ENCODE peak calls at places on chromosomes 7 and 10, in ten cellular contexts. One of them, this sample, is unnamed.

GRCh38 chr10:36671607-36672006 is 453.8 kb upstream of the ANKRD30A start:
- DNase-seq in stimulated activated CD4-positive, alpha-beta T cell treated with anti-CD3 and anti-CD28 coated beads, Interleukin-4, amount 100 ng/mL, for 4 hours: no peak
- DNase-seq in colonic mucosa: no peak
- DNase-seq in substantia nigra: no peak
- DNase-seq in anterior cingulate cortex: no peak
- DNase-seq in NCI-H1092 treated with DMSO at 0.1 percent for 48 hours: no peak
- DNase-seq in hypothalamus: no peak
- DNase-seq in HCEC 1CT: peak; percentile 39
- DNase-seq in naive thymus-derived CD8-positive, alpha-beta T cell: no peak
- DNase-seq in left ventricle myocardium inferior: no peak
- DNase-seq in this sample: no peak

GRCh38 chr7:134940711-134941110 is 45.6 kb upstream of the AGBL3 start:
- DNase-seq in hypothalamus: no peak
- DNase-seq in anterior cingulate cortex: no peak
- DNase-seq in HCEC 1CT: no peak
- DNase-seq in naive thymus-derived CD8-positive, alpha-beta T cell: no peak
- DNase-seq in colonic mucosa: no peak
- DNase-seq in NCI-H1092 treated with DMSO at 0.1 percent for 48 hours: no peak
- DNase-seq in left ventricle myocardium inferior: no peak
- DNase-seq in substantia nigra: no peak
- DNase-seq in stimulated activated CD4-positive, alpha-beta T cell treated with anti-CD3 and anti-CD28 coated beads, Interleukin-4, amount 100 ng/mL, for 4 hours: no peak
- DNase-seq in this sample: no peak

GRCh38 chr10:61000769-61001730 is 57.1 kb upstream of the RHOBTB1 start:
- DNase-seq in left ventricle myocardium inferior: no peak
- DNase-seq in anterior cingulate cortex: peak; percentile 57
- DNase-seq in NCI-H1092 treated with DMSO at 0.1 percent for 48 hours: peak; percentile 26
- DNase-seq in HCEC 1CT: no peak
- DNase-seq in substantia nigra: no peak
- DNase-seq in naive thymus-derived CD8-positive, alpha-beta T cell: no peak
- DNase-seq in hypothalamus: peak; percentile 32
- DNase-seq in stimulated activated CD4-positive, alpha-beta T cell treated with anti-CD3 and anti-CD28 coated beads, Interleukin-4, amount 100 ng/mL, for 4 hours: no peak
- DNase-seq in colonic mucosa: peak; percentile 38
- DNase-seq in this sample: peak; percentile 31

GRCh38 chr7:77734590-77735421 is 38.5 kb downstream of the RSBN1L start:
- DNase-seq in substantia nigra: no peak
- DNase-seq in NCI-H1092 treated with DMSO at 0.1 percent for 48 hours: no peak
- DNase-seq in colonic mucosa: peak; percentile 70
- DNase-seq in naive thymus-derived CD8-positive, alpha-beta T cell: no peak
- DNase-seq in stimulated activated CD4-positive, alpha-beta T cell treated with anti-CD3 and anti-CD28 coated beads, Interleukin-4, amount 100 ng/mL, for 4 hours: no peak
- DNase-seq in anterior cingulate cortex: no peak
- DNase-seq in HCEC 1CT: no peak
- DNase-seq in left ventricle myocardium inferior: no peak
- DNase-seq in hypothalamus: no peak
- DNase-seq in this sample: no peak

GRCh38 chr7:12674861-12675260 is 12.6 kb upstream of the ARL4A start:
- DNase-seq in hypothalamus: no peak
- DNase-seq in stimulated activated CD4-positive, alpha-beta T cell treated with anti-CD3 and anti-CD28 coated beads, Interleukin-4, amount 100 ng/mL, for 4 hours: no peak
- DNase-seq in naive thymus-derived CD8-positive, alpha-beta T cell: peak; percentile 40
- DNase-seq in HCEC 1CT: peak; percentile 54
- DNase-seq in left ventricle myocardium inferior: no peak
- DNase-seq in substantia nigra: no peak
- DNase-seq in NCI-H1092 treated with DMSO at 0.1 percent for 48 hours: peak; percentile 14
- DNase-seq in anterior cingulate cortex: no peak
- DNase-seq in colonic mucosa: peak; percentile 51
- DNase-seq in this sample: peak; percentile 46

GRCh38 chr10:62858364-62858763 is 42.2 kb upstream of the EGR2 start:
- DNase-seq in left ventricle myocardium inferior: peak; percentile 31
- DNase-seq in hypothalamus: no peak
- DNase-seq in HCEC 1CT: peak; percentile 22
- DNase-seq in colonic mucosa: no peak
- DNase-seq in anterior cingulate cortex: no peak
- DNase-seq in naive thymus-derived CD8-positive, alpha-beta T cell: no peak
- DNase-seq in substantia nigra: no peak
- DNase-seq in NCI-H1092 treated with DMSO at 0.1 percent for 48 hours: no peak
- DNase-seq in stimulated activated CD4-positive, alpha-beta T cell treated with anti-CD3 and anti-CD28 coated beads, Interleukin-4, amount 100 ng/mL, for 4 hours: no peak
- DNase-seq in this sample: no peak

GRCh38 chr7:143257501-143257900 is 5.7 kb upstream of the GSTK1 start:
- DNase-seq in HCEC 1CT: no peak
- DNase-seq in anterior cingulate cortex: no peak
- DNase-seq in naive thymus-derived CD8-positive, alpha-beta T cell: no peak
- DNase-seq in left ventricle myocardium inferior: no peak
- DNase-seq in NCI-H1092 treated with DMSO at 0.1 percent for 48 hours: no peak
- DNase-seq in colonic mucosa: no peak
- DNase-seq in hypothalamus: no peak
- DNase-seq in stimulated activated CD4-positive, alpha-beta T cell treated with anti-CD3 and anti-CD28 coated beads, Interleukin-4, amount 100 ng/mL, for 4 hours: no peak
- DNase-seq in substantia nigra: no peak
- DNase-seq in this sample: no peak

GRCh38 chr7:74097937-74098614 is 14.5 kb downstream of the LIMK1 start:
- DNase-seq in left ventricle myocardium inferior: no peak
- DNase-seq in anterior cingulate cortex: no peak
- DNase-seq in colonic mucosa: peak; percentile 36
- DNase-seq in substantia nigra: no peak
- DNase-seq in naive thymus-derived CD8-positive, alpha-beta T cell: no peak
- DNase-seq in NCI-H1092 treated with DMSO at 0.1 percent for 48 hours: no peak
- DNase-seq in hypothalamus: peak; percentile 5
- DNase-seq in stimulated activated CD4-positive, alpha-beta T cell treated with anti-CD3 and anti-CD28 coated beads, Interleukin-4, amount 100 ng/mL, for 4 hours: no peak
- DNase-seq in HCEC 1CT: peak; percentile 99
- DNase-seq in this sample: peak; percentile 27

GRCh38 chr10:11468126-11468742 is 143.2 kb downstream of the USP6NL start:
- DNase-seq in NCI-H1092 treated with DMSO at 0.1 percent for 48 hours: no peak
- DNase-seq in stimulated activated CD4-positive, alpha-beta T cell treated with anti-CD3 and anti-CD28 coated beads, Interleukin-4, amount 100 ng/mL, for 4 hours: no peak
- DNase-seq in anterior cingulate cortex: no peak
- DNase-seq in HCEC 1CT: peak; percentile 53
- DNase-seq in substantia nigra: no peak
- DNase-seq in naive thymus-derived CD8-positive, alpha-beta T cell: no peak
- DNase-seq in hypothalamus: no peak
- DNase-seq in left ventricle myocardium inferior: no peak
- DNase-seq in colonic mucosa: no peak
- DNase-seq in this sample: peak; percentile 73

GRCh38 chr10:43452356-43452914 is 15.5 kb downstream of the ZNF487 start:
- DNase-seq in anterior cingulate cortex: no peak
- DNase-seq in colonic mucosa: no peak
- DNase-seq in naive thymus-derived CD8-positive, alpha-beta T cell: no peak
- DNase-seq in left ventricle myocardium inferior: no peak
- DNase-seq in substantia nigra: no peak
- DNase-seq in NCI-H1092 treated with DMSO at 0.1 percent for 48 hours: no peak
- DNase-seq in stimulated activated CD4-positive, alpha-beta T cell treated with anti-CD3 and anti-CD28 coated beads, Interleukin-4, amount 100 ng/mL, for 4 hours: no peak
- DNase-seq in HCEC 1CT: peak; percentile 21
- DNase-seq in hypothalamus: no peak
- DNase-seq in this sample: no peak

GRCh38 chr7:134907639-134908038 is 78.7 kb upstream of the AGBL3 start:
- DNase-seq in hypothalamus: no peak
- DNase-seq in naive thymus-derived CD8-positive, alpha-beta T cell: no peak
- DNase-seq in NCI-H1092 treated with DMSO at 0.1 percent for 48 hours: no peak
- DNase-seq in colonic mucosa: peak; percentile 30
- DNase-seq in HCEC 1CT: no peak
- DNase-seq in stimulated activated CD4-positive, alpha-beta T cell treated with anti-CD3 and anti-CD28 coated beads, Interleukin-4, amount 100 ng/mL, for 4 hours: no peak
- DNase-seq in substantia nigra: no peak
- DNase-seq in left ventricle myocardium inferior: no peak
- DNase-seq in anterior cingulate cortex: no peak
- DNase-seq in this sample: no peak

GRCh38 chr10:98445200-98445812 is 1.4 kb downstream of the HPS1 start:
- DNase-seq in hypothalamus: no peak
- DNase-seq in HCEC 1CT: no peak
- DNase-seq in left ventricle myocardium inferior: no peak
- DNase-seq in substantia nigra: no peak
- DNase-seq in colonic mucosa: no peak
- DNase-seq in stimulated activated CD4-positive, alpha-beta T cell treated with anti-CD3 and anti-CD28 coated beads, Interleukin-4, amount 100 ng/mL, for 4 hours: no peak
- DNase-seq in anterior cingulate cortex: no peak
- DNase-seq in naive thymus-derived CD8-positive, alpha-beta T cell: no peak
- DNase-seq in NCI-H1092 treated with DMSO at 0.1 percent for 48 hours: no peak
- DNase-seq in this sample: no peak